ENCODE peak calls at places on chromosomes 12 and 14, in four cellular contexts. One of them, this sample, is unnamed.

GRCh38 chr14:105745433-105746123 is 219.2 kb downstream of the TMEM121 start:
- DNase-seq in SK-N-SH: no peak
- DNase-seq in K562: no peak
- DNase-seq in GM12878: no peak
- DNase-seq in this sample: no peak

GRCh38 chr12:31591308-31591901 is 469 bp upstream of the DENND5B start:
- DNase-seq in SK-N-SH: peak; percentile 73
- DNase-seq in K562: peak; percentile 29
- DNase-seq in GM12878: no peak
- DNase-seq in this sample: no peak

GRCh38 chr14:64536488-64537245 is 3.9 kb upstream of the HSPA2 start:
- DNase-seq in GM12878: no peak
- DNase-seq in K562: no peak
- DNase-seq in SK-N-SH: no peak
- DNase-seq in this sample: no peak

GRCh38 chr14:60089201-60089600 is 2.5 kb upstream of the PCNX4 start:
- DNase-seq in GM12878: no peak
- DNase-seq in SK-N-SH: no peak
- DNase-seq in K562: no peak
- DNase-seq in this sample: no peak

GRCh38 chr12:92538970-92539749 is 163.6 kb upstream of the PLEKHG7 start:
- DNase-seq in SK-N-SH: no peak
- DNase-seq in GM12878: peak; percentile 93
- DNase-seq in K562: peak; percentile 55
- DNase-seq in this sample: no peak

GRCh38 chr14:52706286-52706685 is 714 bp upstream of the PSMC6 start:
- DNase-seq in GM12878: no peak
- DNase-seq in SK-N-SH: peak; percentile 44
- DNase-seq in K562: peak; percentile 81
- DNase-seq in this sample: no peak

GRCh38 chr12:112891093-112892024 is 15.4 kb upstream of the OAS1 start:
- DNase-seq in K562: no peak
- DNase-seq in GM12878: no peak
- DNase-seq in SK-N-SH: peak; percentile 73
- DNase-seq in this sample: no peak

GRCh38 chr12:124715121-124715990 is 147.9 kb upstream of the NCOR2 start:
- DNase-seq in SK-N-SH: no peak
- DNase-seq in K562: peak; percentile 62
- DNase-seq in GM12878: no peak
- DNase-seq in this sample: no peak

GRCh38 chr12:111901182-111901581 is 59.2 kb downstream of the MAPKAPK5 start:
- DNase-seq in K562: no peak
- DNase-seq in SK-N-SH: no peak
- DNase-seq in GM12878: no peak
- DNase-seq in this sample: no peak

GRCh38 chr12:34398366-34398705 is 376.0 kb downstream of the ALG10 start:
- DNase-seq in GM12878: no peak
- DNase-seq in SK-N-SH: peak; percentile 0
- DNase-seq in K562: no peak
- DNase-seq in this sample: no peak

GRCh38 chr12:118307069-118307954 is 65.4 kb downstream of the TAOK3 start:
- DNase-seq in SK-N-SH: no peak
- DNase-seq in GM12878: peak; percentile 69
- DNase-seq in K562: no peak
- DNase-seq in this sample: no peak

GRCh38 chr12:39617887-39618286 is 1.7 kb downstream of the ABCD2 start:
- DNase-seq in SK-N-SH: no peak
- DNase-seq in K562: no peak
- DNase-seq in GM12878: no peak
- DNase-seq in this sample: no peak

GRCh38 chr14:105879503-105879866 is 353.1 kb downstream of the TMEM121 start:
- DNase-seq in SK-N-SH: no peak
- DNase-seq in GM12878: no peak
- DNase-seq in K562: no peak
- DNase-seq in this sample: no peak

GRCh38 chr12:42926232-42926631 is 336.7 kb upstream of the PRICKLE1 start:
- DNase-seq in SK-N-SH: no peak
- DNase-seq in K562: no peak
- DNase-seq in GM12878: no peak
- DNase-seq in this sample: no peak

GRCh38 chr12:127145929-127146789 is 1120.8 kb upstream of the TMEM132C start:
- DNase-seq in K562: peak; percentile 93
- DNase-seq in GM12878: no peak
- DNase-seq in SK-N-SH: peak; percentile 98
- DNase-seq in this sample: no peak

GRCh38 chr14:21219561-21220111 is 49.6 kb downstream of the HNRNPC start:
- DNase-seq in K562: no peak
- DNase-seq in SK-N-SH: no peak
- DNase-seq in GM12878: no peak
- DNase-seq in this sample: no peak

GRCh38 chr12:130161261-130162231 is 718 bp upstream of the FZD10 start:
- DNase-seq in K562: no peak
- DNase-seq in SK-N-SH: peak; percentile 58
- DNase-seq in GM12878: no peak
- DNase-seq in this sample: peak; percentile 59

GRCh38 chr14:98692832-98693231 is 579.2 kb downstream of the BCL11B start:
- DNase-seq in K562: no peak
- DNase-seq in SK-N-SH: no peak
- DNase-seq in GM12878: no peak
- DNase-seq in this sample: no peak

GRCh38 chr14:98694541-98694940 is 577.5 kb downstream of the BCL11B start:
- DNase-seq in GM12878: no peak
- DNase-seq in K562: no peak
- DNase-seq in SK-N-SH: no peak
- DNase-seq in this sample: no peak

GRCh38 chr14:98698341-98698740 is 573.7 kb downstream of the BCL11B start:
- DNase-seq in K562: no peak
- DNase-seq in GM12878: no peak
- DNase-seq in SK-N-SH: no peak
- DNase-seq in this sample: no peak

GRCh38 chr14:98700748-98701147 is 571.2 kb downstream of the BCL11B start:
- DNase-seq in GM12878: no peak
- DNase-seq in SK-N-SH: no peak
- DNase-seq in K562: no peak
- DNase-seq in this sample: no peak

DNA sequence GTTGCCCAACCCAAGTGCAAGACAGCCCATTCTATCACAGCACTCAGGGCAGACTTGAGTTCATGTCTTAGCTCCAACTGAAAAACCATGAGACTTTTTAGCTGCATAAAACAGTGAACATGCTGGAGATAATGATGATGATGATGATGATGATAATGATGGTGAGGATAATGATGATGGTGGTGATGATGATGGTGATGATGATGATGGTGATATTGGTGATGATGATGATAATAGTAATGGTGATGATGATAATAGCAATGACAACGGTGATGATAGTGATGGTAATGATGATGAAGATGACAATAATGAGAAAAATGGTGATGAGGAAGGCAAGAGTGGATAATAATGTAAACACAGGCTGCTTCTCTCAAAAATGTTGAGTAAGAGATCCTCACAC is 576.2 kb downstream of the BCL11B start:
- DNase-seq in GM12878: no peak
- DNase-seq in SK-N-SH: no peak
- DNase-seq in K562: no peak
- DNase-seq in this sample: no peak
- TF ChIP-seq MAX in GM12878: no peak
- TF ChIP-seq MAX in SK-N-SH: no peak
- TF ChIP-seq MAX in K562: no peak
- TF ChIP-seq MAX in this sample: no peak

GRCh38 chr12:10562306-10562933 is 51.0 kb downstream of the MAGOHB start:
- DNase-seq in K562: peak; percentile 41
- DNase-seq in GM12878: no peak
- DNase-seq in SK-N-SH: peak; percentile 20
- DNase-seq in this sample: no peak
- TF ChIP-seq NRF1 in K562: no peak
- TF ChIP-seq NRF1 in GM12878: no peak
- TF ChIP-seq NRF1 in SK-N-SH: no peak
- TF ChIP-seq NRF1 in this sample: no peak

DNA sequence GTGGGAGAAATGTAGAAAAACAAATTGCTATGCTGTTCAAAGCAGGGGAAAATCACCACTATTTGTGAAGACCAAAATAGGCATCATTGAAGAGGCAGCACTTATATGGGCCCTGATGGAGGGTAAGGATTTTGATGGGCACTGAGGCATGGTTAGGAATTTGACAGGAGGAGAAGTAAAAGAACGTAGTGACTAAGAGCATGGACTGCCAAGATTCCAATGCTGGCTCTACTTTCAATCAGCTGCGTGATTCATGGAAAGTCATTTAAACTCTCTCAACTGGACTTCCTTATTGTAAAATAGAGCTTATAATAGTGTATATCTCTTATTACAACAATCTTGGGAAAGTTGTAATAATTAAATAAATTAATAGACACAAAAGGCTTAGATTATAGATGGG is 267.7 kb upstream of the G2E3 start:
- DNase-seq in SK-N-SH: no peak
- DNase-seq in GM12878: no peak
- DNase-seq in K562: no peak
- DNase-seq in this sample: no peak
- TF ChIP-seq MAX in SK-N-SH: no peak
- TF ChIP-seq MAX in GM12878: no peak
- TF ChIP-seq MAX in K562: no peak
- TF ChIP-seq MAX in this sample: no peak

DNA sequence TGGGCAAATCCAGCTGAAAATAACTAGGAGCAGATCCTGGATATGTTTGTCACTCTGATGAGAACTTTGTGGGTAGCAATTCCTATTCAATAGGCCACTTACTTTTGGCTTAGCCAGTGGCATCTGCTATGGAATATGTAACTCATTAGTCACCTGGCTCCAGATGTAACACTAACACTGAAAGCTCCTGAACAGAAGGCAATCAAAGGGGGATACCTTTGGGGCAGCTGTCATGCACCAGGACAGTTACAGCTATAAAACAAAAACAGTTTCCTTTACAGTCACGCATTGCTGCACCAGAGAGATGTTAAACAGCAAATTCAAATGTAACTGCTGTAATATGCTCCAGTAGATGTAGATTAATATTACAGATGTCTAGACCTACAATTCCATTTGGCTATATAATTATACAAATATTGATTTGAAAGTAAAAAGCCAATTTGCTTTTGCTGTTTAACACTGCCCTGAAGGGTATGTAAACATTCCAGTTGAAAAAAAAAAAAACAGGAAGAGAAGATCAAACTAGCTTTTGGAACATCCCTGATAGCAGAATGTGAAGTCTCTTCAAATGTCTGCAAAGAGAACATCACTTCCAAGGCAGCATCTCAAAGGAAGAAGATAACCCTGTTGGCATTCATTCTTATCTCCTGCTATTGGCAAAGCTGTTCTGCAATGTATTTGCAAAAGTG is 18.4 kb downstream of the RACGAP1 start:
- DNase-seq in SK-N-SH: no peak
- DNase-seq in GM12878: no peak
- DNase-seq in K562: no peak
- DNase-seq in this sample: no peak
- TF ChIP-seq NRF1 in SK-N-SH: no peak
- TF ChIP-seq NRF1 in GM12878: no peak
- TF ChIP-seq NRF1 in K562: no peak
- TF ChIP-seq NRF1 in this sample: no peak

GRCh38 chr14:80942158-80942738 is 710 bp upstream of the CEP128 start:
- DNase-seq in GM12878: no peak
- DNase-seq in SK-N-SH: no peak
- DNase-seq in K562: peak; percentile 18
- DNase-seq in this sample: no peak
- TF ChIP-seq MAX in GM12878: no peak
- TF ChIP-seq MAX in SK-N-SH: no peak
- TF ChIP-seq MAX in K562: no peak
- TF ChIP-seq MAX in this sample: no peak

This sample was measured in H1.